ENCODE peak calls at places on chromosomes 16 and 17, in nine cellular contexts. T is IMR-90, X is neural progenitor cell, B is fibroblast of lung, K is HCT116, P is neuronal stem cell, V is GM23248, A is mesendoderm, J is mammary epithelial cell. G is an unnamed sample.

GRCh38 chr17:38851434-38851833 is 2.1 kb downstream of the RPL23 start:
- DNase-seq in T (no peak), X (no peak), B (no peak), K (no peak), P (no peak), V (peak; percentile 36), A (no peak), J (no peak), G (no peak)

GRCh38 chr16:10037771-10038170 is 144.5 kb downstream of the GRIN2A start:
- DNase-seq in T (no peak), X (peak; percentile 46), B (peak; percentile 64), K (no peak), P (no peak), V (no peak), A (peak; percentile 34), J (no peak), G (no peak)

GRCh38 chr17:51059781-51060180 is 60.9 kb downstream of the SPAG9 start:
- DNase-seq in T (peak; percentile 70), X (no peak), B (peak; percentile 75), K (no peak), P (no peak), V (peak; percentile 58), A (no peak), J (no peak), G (no peak)

GRCh38 chr17:45768000-45768399 is 16.1 kb upstream of the CRHR1 start:
- DNase-seq in T (no peak), X (peak; percentile 67), B (no peak), K (no peak), P (no peak), V (peak; percentile 7), A (peak; percentile 85), J (no peak), G (no peak)

GRCh38 chr16:58186176-58186944 is 11.5 kb downstream of the CSNK2A2 start:
- DNase-seq in T (no peak), X (no peak), B (no peak), K (no peak), P (no peak), V (no peak), A (no peak), J (no peak), G (no peak)

GRCh38 chr17:81900181-81900820 is 1.7 kb upstream of the NPB start:
- DNase-seq in T (no peak), X (no peak), B (no peak), K (no peak), P (no peak), V (no peak), A (no peak), J (no peak), G (no peak)

GRCh38 chr16:58339452-58339938 is 44.7 kb upstream of the PRSS54 start:
- DNase-seq in T (no peak), X (peak; percentile 51), B (peak; percentile 33), K (peak; percentile 42), P (no peak), V (peak; percentile 45), A (peak; percentile 82), J (peak; percentile 40), G (no peak)

GRCh38 chr16:259814-260253 is 15.9 kb downstream of the RGS11 start:
- DNase-seq in T (no peak), X (no peak), B (no peak), K (no peak), P (no peak), V (no peak), A (no peak), J (no peak), G (no peak)

GRCh38 chr16:84063972-84064371 is 21.4 kb upstream of the SLC38A8 start:
- DNase-seq in T (no peak), X (no peak), B (no peak), K (no peak), P (no peak), V (no peak), A (no peak), J (no peak), G (no peak)

GRCh38 chr17:6361733-6362132 is 73.2 kb downstream of the AIPL1 start:
- DNase-seq in T (no peak), X (peak; percentile 40), B (no peak), K (peak; percentile 24), P (no peak), V (no peak), A (peak; percentile 53), J (no peak), G (no peak)

GRCh38 chr16:89742948-89743347 is 21.6 kb downstream of the ZNF276 start:
- DNase-seq in T (no peak), X (no peak), B (no peak), K (no peak), P (no peak), V (no peak), A (no peak), J (no peak), G (no peak)

GRCh38 chr16:69131167-69131748 is 1.1 kb downstream of the CHTF8 start:
- DNase-seq in T (peak; percentile 24), X (peak; percentile 67), B (peak; percentile 38), K (no peak), P (peak; percentile 21), V (peak; percentile 51), A (peak; percentile 77), J (no peak), G (no peak)

GRCh38 chr17:40582328-40582901 is 17.1 kb upstream of the CCR7 start:
- DNase-seq in T (no peak), X (no peak), B (no peak), K (no peak), P (no peak), V (no peak), A (no peak), J (peak; percentile 81), G (no peak)

GRCh38 chr16:82652826-82653225 is 26.1 kb downstream of the CDH13 start:
- DNase-seq in T (no peak), X (no peak), B (no peak), K (no peak), P (no peak), V (no peak), A (no peak), J (no peak), G (no peak)
- H3K27ac ChIP-seq in T (peak overlapping the region; percentile 54), X (no peak overlapping the region), B (peak overlapping the region; percentile 97), K (no peak overlapping the region), P (no peak overlapping the region), V (no peak overlapping the region), A (no peak overlapping the region), J (peak overlapping the region; percentile 91), G (peak overlapping the region; percentile 90)

DNA sequence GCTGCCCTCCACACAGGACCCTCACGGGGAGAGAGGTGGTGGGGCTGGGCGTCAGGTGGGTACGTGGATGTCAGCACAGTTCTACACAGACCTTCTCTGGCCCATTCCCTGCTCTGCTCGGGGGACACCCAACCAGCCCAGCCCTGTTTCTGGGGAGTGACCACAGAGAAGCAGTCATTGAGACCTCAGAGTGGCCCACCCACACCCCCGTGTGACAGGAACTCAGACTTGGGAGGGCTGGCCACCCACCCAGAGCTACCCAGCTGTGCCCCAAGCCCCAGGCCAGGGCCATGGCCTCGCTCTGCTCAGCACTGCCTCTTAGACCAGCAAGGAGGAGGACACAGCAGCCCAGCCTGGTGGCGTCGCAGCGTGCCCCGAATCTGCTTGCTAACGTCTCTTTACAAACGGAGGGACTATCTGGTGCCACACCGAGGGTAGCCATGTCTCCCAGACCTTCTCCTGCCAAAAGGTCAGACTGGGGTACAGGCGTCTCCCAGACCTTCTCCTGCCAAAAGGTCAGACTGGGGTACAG is 77.7 kb downstream of the KLHDC4 start:
- DNase-seq in T (no peak), X (no peak), B (no peak), K (no peak), P (no peak), V (no peak), A (no peak), J (no peak), G (no peak)
- H3K36me3 ChIP-seq in T (no peaks in the 10 kb centered on the region), X (no peaks in the 10 kb centered on the region), B (no peaks in the 10 kb centered on the region), K (no peaks in the 10 kb centered on the region), P (no peaks in the 10 kb centered on the region), V (no peaks in the 10 kb centered on the region), A (no peaks in the 10 kb centered on the region), J (no peaks in the 10 kb centered on the region), G (no peaks in the 10 kb centered on the region)

GRCh38 chr16:85798283-85798776 is 1.0 kb downstream of the EMC8 start:
- DNase-seq in T (peak; percentile 6), X (peak; percentile 23), B (no peak), K (no peak), P (no peak), V (no peak), A (peak; percentile 82), J (no peak), G (no peak)

GRCh38 chr16:85799497-85800320 is at the start of the genes COX4I1 and EMC8:
- DNase-seq in T (peak; percentile 92), X (peak; percentile 97), B (peak; percentile 93), K (peak; percentile 91), P (peak; percentile 89), V (peak; percentile 97), A (peak; percentile 96), J (peak; percentile 91), G (peak; percentile 12)

GRCh38 chr16:85803570-85803969 is 4.1 kb downstream of the COX4I1 start:
- DNase-seq in T (no peak), X (no peak), B (no peak), K (no peak), P (no peak), V (no peak), A (no peak), J (no peak), G (no peak)

GRCh38 chr16:85798901-85799496 is 345 bp downstream of the EMC8 start:
- DNase-seq in T (peak; percentile 28), X (no peak), B (peak; percentile 44), K (no peak), P (no peak), V (peak; percentile 68), A (no peak), J (peak; percentile 14), G (no peak)

DNA sequence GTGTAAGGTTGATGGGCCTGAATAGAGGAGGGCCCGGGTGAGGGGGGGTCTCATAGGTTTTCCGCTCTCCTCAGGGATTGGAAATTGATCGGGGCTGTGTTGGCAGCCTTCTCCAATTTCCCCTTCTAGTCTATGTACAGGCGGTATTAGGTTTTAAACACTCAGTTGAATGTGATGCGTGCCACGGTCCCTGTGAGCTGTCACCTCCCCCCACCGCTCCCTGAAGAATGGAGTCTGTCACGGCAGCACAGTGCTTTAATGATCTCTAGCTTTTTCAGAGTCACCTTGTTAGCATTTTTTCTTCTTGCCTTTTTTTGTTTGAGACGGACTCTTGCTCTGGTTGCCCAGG is 800 bp downstream of the COX4I1 start:
- DNase-seq in T (no peak), X (peak; percentile 23), B (no peak), K (no peak), P (no peak), V (peak; percentile 77), A (no peak), J (no peak), G (no peak)
- H3K9ac ChIP-seq in T (peak overlapping the region; percentile 74), X (peak overlapping the region; percentile 83), B (peak overlapping the region; percentile 85), K (peak overlapping the region; percentile 89), P (peak overlapping the region; percentile 97), V (peak overlapping the region; percentile 93), A (peak overlapping the region; percentile 87), J (peak overlapping the region; percentile 92), G (peak overlapping the region; percentile 84)

DNA sequence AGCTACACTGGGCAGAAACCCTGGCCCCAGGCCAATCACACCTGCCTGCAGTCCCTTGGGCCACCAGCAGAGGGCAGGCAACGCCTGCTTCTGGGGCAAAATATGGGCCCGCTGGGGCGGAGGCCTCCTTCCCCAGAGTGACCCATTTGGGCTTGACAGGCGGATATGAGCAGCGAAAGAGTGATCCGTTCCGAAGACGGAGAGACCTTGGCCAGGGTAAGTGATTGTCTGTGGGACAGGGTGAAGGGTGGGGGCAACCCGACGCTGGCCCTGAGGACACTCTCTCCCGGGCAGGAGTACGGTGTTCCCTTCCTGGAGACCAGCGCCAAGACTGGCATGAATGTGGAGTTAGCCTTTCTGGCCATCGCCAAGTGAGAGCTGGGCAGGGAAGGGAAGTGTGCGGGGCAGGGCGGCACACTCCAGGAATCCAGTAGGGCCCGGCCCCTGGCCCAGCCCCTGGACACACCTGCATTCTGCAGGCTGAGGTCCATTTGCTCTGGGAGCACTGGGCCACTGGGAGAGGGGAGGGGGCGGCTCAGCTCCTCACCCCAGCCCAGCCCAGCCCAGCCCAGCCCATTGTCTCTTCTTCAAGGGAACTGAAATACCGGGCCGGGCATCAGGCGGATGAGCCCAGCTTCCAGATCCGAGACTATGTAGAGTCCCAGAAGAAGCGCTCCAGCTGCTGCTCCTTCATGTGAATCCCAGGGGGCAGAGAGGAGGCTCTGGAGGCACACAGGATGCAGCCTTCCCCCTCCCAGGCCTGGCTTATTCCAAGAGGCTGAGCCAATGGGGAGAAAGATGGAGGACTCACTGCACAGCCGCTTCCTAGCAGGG is 3.5 kb upstream of the NHERF1 start:
- DNase-seq in T (peak; percentile 47), X (peak; percentile 84), B (peak; percentile 21), K (peak; percentile 64), P (peak; percentile 76), V (peak; percentile 69), A (peak; percentile 93), J (peak; percentile 51), G (no peak)
- H3K27ac ChIP-seq in T (no peak overlapping the region), X (no peak overlapping the region), B (no peak overlapping the region), K (peak overlapping the region; percentile 24), P (no peak overlapping the region), V (no peak overlapping the region), A (no peak overlapping the region), J (no peak overlapping the region), G (no peak overlapping the region)